ENCODE peak calls at places on chromosomes 11 and 22, in six cellular contexts. One of them, this sample, is unnamed.

GRCh38 chr22:20974336-20974955 is 7.4 kb downstream of the AIFM3 start:
- DNase-seq in tibial artery: no peak
- DNase-seq in mammary epithelial cell: no peak
- DNase-seq in NB4: no peak
- DNase-seq in fibroblast of the aortic adventitia: no peak
- DNase-seq in transverse colon: no peak
- DNase-seq in this sample: no peak

GRCh38 chr11:68038226-68038717 is 553 bp upstream of the TCIRG1 start:
- DNase-seq in transverse colon: no peak
- DNase-seq in tibial artery: peak
- DNase-seq in fibroblast of the aortic adventitia: no peak
- DNase-seq in mammary epithelial cell: no peak
- DNase-seq in NB4: no peak
- DNase-seq in this sample: peak

GRCh38 chr22:24418786-24419479 is 8.5 kb upstream of the ADORA2A start:
- DNase-seq in transverse colon: no peak
- DNase-seq in tibial artery: no peak
- DNase-seq in NB4: no peak
- DNase-seq in fibroblast of the aortic adventitia: no peak
- DNase-seq in mammary epithelial cell: no peak
- DNase-seq in this sample: peak

GRCh38 chr11:18705651-18706281 is 7.2 kb downstream of the TMEM86A start:
- DNase-seq in tibial artery: peak
- DNase-seq in fibroblast of the aortic adventitia: no peak
- DNase-seq in transverse colon: peak
- DNase-seq in mammary epithelial cell: no peak
- DNase-seq in NB4: no peak
- DNase-seq in this sample: no peak

GRCh38 chr22:39634530-39635399 is 64.2 kb downstream of the CACNA1I start:
- DNase-seq in NB4: peak
- DNase-seq in transverse colon: peak
- DNase-seq in mammary epithelial cell: peak
- DNase-seq in tibial artery: no peak
- DNase-seq in fibroblast of the aortic adventitia: peak
- DNase-seq in this sample: no peak

GRCh38 chr11:75286826-75287465 is 46.4 kb downstream of the TPBGL start:
- DNase-seq in fibroblast of the aortic adventitia: peak
- DNase-seq in transverse colon: no peak
- DNase-seq in tibial artery: no peak
- DNase-seq in mammary epithelial cell: no peak
- DNase-seq in NB4: no peak
- DNase-seq in this sample: no peak

GRCh38 chr11:35242412-35242811 is 103.4 kb downstream of the CD44 start:
- DNase-seq in NB4: no peak
- DNase-seq in mammary epithelial cell: no peak
- DNase-seq in fibroblast of the aortic adventitia: no peak
- DNase-seq in tibial artery: no peak
- DNase-seq in transverse colon: no peak
- DNase-seq in this sample: no peak

GRCh38 chr11:112885744-112886706 is 75.2 kb upstream of the NCAM1 start:
- DNase-seq in mammary epithelial cell: no peak
- DNase-seq in tibial artery: no peak
- DNase-seq in transverse colon: no peak
- DNase-seq in NB4: no peak
- DNase-seq in fibroblast of the aortic adventitia: no peak
- DNase-seq in this sample: no peak

GRCh38 chr22:49517211-49517610 is 310.5 kb downstream of the BRD1 start:
- DNase-seq in transverse colon: no peak
- DNase-seq in NB4: no peak
- DNase-seq in mammary epithelial cell: no peak
- DNase-seq in fibroblast of the aortic adventitia: no peak
- DNase-seq in tibial artery: no peak
- DNase-seq in this sample: no peak

GRCh38 chr11:73248526-73249185 is 23.5 kb upstream of the P2RY6 start:
- DNase-seq in fibroblast of the aortic adventitia: peak
- DNase-seq in transverse colon: no peak
- DNase-seq in tibial artery: peak
- DNase-seq in NB4: no peak
- DNase-seq in mammary epithelial cell: no peak
- DNase-seq in this sample: no peak

GRCh38 chr11:28481673-28482480 is 373.7 kb downstream of the METTL15 start:
- DNase-seq in NB4: no peak
- DNase-seq in mammary epithelial cell: no peak
- DNase-seq in tibial artery: no peak
- DNase-seq in transverse colon: no peak
- DNase-seq in fibroblast of the aortic adventitia: no peak
- DNase-seq in this sample: no peak

GRCh38 chr22:27780161-27780575 is 21.4 kb downstream of the MN1 start:
- DNase-seq in tibial artery: peak
- DNase-seq in NB4: no peak
- DNase-seq in transverse colon: no peak
- DNase-seq in fibroblast of the aortic adventitia: peak
- DNase-seq in mammary epithelial cell: no peak
- DNase-seq in this sample: no peak

GRCh38 chr11:87878373-87878779 is 296.9 kb downstream of the RAB38 start:
- DNase-seq in NB4: peak
- DNase-seq in transverse colon: no peak
- DNase-seq in mammary epithelial cell: peak
- DNase-seq in fibroblast of the aortic adventitia: peak
- DNase-seq in tibial artery: no peak
- DNase-seq in this sample: no peak

GRCh38 chr22:24433001-24433867 is 5.8 kb downstream of the ADORA2A start:
- DNase-seq in NB4: no peak
- DNase-seq in transverse colon: no peak
- DNase-seq in tibial artery: no peak
- DNase-seq in fibroblast of the aortic adventitia: no peak
- DNase-seq in mammary epithelial cell: no peak
- DNase-seq in this sample: no peak

GRCh38 chr11:13449522-13449921 is 13.5 kb downstream of the BTBD10 start:
- DNase-seq in fibroblast of the aortic adventitia: no peak
- DNase-seq in tibial artery: no peak
- DNase-seq in mammary epithelial cell: no peak
- DNase-seq in NB4: no peak
- DNase-seq in transverse colon: no peak
- DNase-seq in this sample: no peak

GRCh38 chr11:130528862-130529261 is 80.4 kb downstream of the ADAMTS15 start:
- DNase-seq in tibial artery: no peak
- DNase-seq in transverse colon: no peak
- DNase-seq in mammary epithelial cell: no peak
- DNase-seq in fibroblast of the aortic adventitia: no peak
- DNase-seq in NB4: no peak
- DNase-seq in this sample: no peak

GRCh38 chr11:117600261-117600783 is 196.7 kb downstream of the DSCAML1 start:
- DNase-seq in tibial artery: no peak
- DNase-seq in transverse colon: no peak
- DNase-seq in fibroblast of the aortic adventitia: no peak
- DNase-seq in mammary epithelial cell: no peak
- DNase-seq in NB4: no peak
- DNase-seq in this sample: peak

GRCh38 chr11:117597083-117597482 is 199.9 kb downstream of the DSCAML1 start:
- DNase-seq in mammary epithelial cell: peak
- DNase-seq in tibial artery: peak
- DNase-seq in transverse colon: peak
- DNase-seq in NB4: peak
- DNase-seq in fibroblast of the aortic adventitia: peak
- DNase-seq in this sample: peak

GRCh38 chr11:117593065-117593464 is 204.0 kb downstream of the DSCAML1 start:
- DNase-seq in transverse colon: no peak
- DNase-seq in mammary epithelial cell: no peak
- DNase-seq in tibial artery: no peak
- DNase-seq in NB4: no peak
- DNase-seq in fibroblast of the aortic adventitia: no peak
- DNase-seq in this sample: no peak

GRCh38 chr11:117591316-117592039 is 205.5 kb downstream of the DSCAML1 start:
- DNase-seq in NB4: no peak
- DNase-seq in transverse colon: no peak
- DNase-seq in tibial artery: peak
- DNase-seq in fibroblast of the aortic adventitia: no peak
- DNase-seq in mammary epithelial cell: no peak
- DNase-seq in this sample: peak

DNA sequence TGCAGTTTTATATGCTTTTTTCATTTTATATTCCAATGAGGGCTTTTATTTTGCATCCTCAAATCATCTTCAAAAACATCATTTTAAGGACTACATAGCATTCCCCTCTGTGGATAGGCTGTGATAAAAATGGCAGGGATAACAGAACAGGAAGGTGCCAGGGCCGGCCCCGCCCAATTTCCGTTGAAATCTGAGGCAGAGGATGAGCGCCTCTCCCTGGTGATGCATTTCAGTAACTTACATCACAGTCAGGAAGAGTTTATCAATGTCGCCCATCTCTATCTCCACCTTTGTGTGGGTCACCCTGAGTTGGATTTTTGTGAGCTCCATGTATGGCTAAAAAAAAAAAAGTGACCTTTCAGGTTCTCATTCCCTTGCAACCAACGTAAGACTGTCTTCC is 201.6 kb downstream of the DSCAML1 start:
- DNase-seq in fibroblast of the aortic adventitia: no peak
- DNase-seq in mammary epithelial cell: no peak
- DNase-seq in NB4: no peak
- DNase-seq in tibial artery: no peak
- DNase-seq in transverse colon: no peak
- DNase-seq in this sample: no peak
- TF ChIP-seq CTCF in fibroblast of the aortic adventitia: no peak
- TF ChIP-seq CTCF in mammary epithelial cell: no peak
- TF ChIP-seq CTCF in NB4: no peak
- TF ChIP-seq CTCF in tibial artery: no peak
- TF ChIP-seq CTCF in transverse colon: no peak
- TF ChIP-seq CTCF in this sample: no peak

GRCh38 chr22:29609139-29609538 is 5.7 kb downstream of the NF2 start:
- DNase-seq in fibroblast of the aortic adventitia: no peak
- DNase-seq in transverse colon: no peak
- DNase-seq in NB4: no peak
- DNase-seq in mammary epithelial cell: no peak
- DNase-seq in tibial artery: no peak
- DNase-seq in this sample: no peak
- TF ChIP-seq CTCF in fibroblast of the aortic adventitia: no peak
- TF ChIP-seq CTCF in transverse colon: no peak
- TF ChIP-seq CTCF in NB4: no peak
- TF ChIP-seq CTCF in mammary epithelial cell: peak
- TF ChIP-seq CTCF in tibial artery: no peak
- TF ChIP-seq CTCF in this sample: no peak

GRCh38 chr22:19868773-19869471 is 14.2 kb upstream of the GNB1L start:
- DNase-seq in NB4: no peak
- DNase-seq in transverse colon: peak
- DNase-seq in mammary epithelial cell: peak
- DNase-seq in fibroblast of the aortic adventitia: no peak
- DNase-seq in tibial artery: peak
- DNase-seq in this sample: no peak

GRCh38 chr22:19871845-19872778 is 17.4 kb upstream of the GNB1L start:
- DNase-seq in NB4: no peak
- DNase-seq in fibroblast of the aortic adventitia: no peak
- DNase-seq in tibial artery: peak
- DNase-seq in mammary epithelial cell: no peak
- DNase-seq in transverse colon: no peak
- DNase-seq in this sample: peak

GRCh38 chr22:19871023-19871844 is 16.6 kb upstream of the GNB1L start:
- DNase-seq in mammary epithelial cell: no peak
- DNase-seq in tibial artery: peak
- DNase-seq in transverse colon: no peak
- DNase-seq in NB4: no peak
- DNase-seq in fibroblast of the aortic adventitia: no peak
- DNase-seq in this sample: peak

GRCh38 chr22:19869497-19870152 is 15.0 kb upstream of the GNB1L start:
- DNase-seq in transverse colon: no peak
- DNase-seq in tibial artery: peak
- DNase-seq in fibroblast of the aortic adventitia: no peak
- DNase-seq in mammary epithelial cell: no peak
- DNase-seq in NB4: no peak
- DNase-seq in this sample: no peak

GRCh38 chr22:19870153-19871022 is 15.7 kb upstream of the GNB1L start:
- DNase-seq in tibial artery: peak
- DNase-seq in mammary epithelial cell: no peak
- DNase-seq in transverse colon: no peak
- DNase-seq in fibroblast of the aortic adventitia: no peak
- DNase-seq in NB4: no peak
- DNase-seq in this sample: no peak
- TF ChIP-seq CTCF in tibial artery: no peak
- TF ChIP-seq CTCF in mammary epithelial cell: no peak
- TF ChIP-seq CTCF in transverse colon: no peak
- TF ChIP-seq CTCF in fibroblast of the aortic adventitia: no peak
- TF ChIP-seq CTCF in NB4: no peak
- TF ChIP-seq CTCF in this sample: no peak

DNA sequence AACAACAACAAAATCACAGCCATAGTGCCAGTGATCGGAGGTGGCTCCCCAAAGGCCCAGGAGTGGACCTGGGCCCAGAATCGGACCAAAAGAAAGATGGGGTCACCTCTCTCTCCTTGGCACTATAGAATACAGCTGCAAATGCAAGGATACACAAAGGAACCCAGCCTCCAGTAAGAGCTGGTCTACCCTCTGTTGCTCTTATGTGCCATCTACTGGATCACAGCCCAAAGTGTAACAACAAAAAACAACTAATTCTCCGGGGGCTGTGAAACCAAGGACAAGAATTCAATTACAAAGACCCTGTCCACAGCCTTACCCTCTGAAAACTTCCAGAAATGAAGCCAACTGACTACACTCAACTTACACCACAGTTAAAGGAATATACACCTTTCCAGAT is 21.6 kb downstream of the OR8G5 start:
- DNase-seq in mammary epithelial cell: no peak
- DNase-seq in transverse colon: no peak
- DNase-seq in NB4: peak
- DNase-seq in tibial artery: no peak
- DNase-seq in fibroblast of the aortic adventitia: no peak
- DNase-seq in this sample: no peak
- TF ChIP-seq CTCF in mammary epithelial cell: peak
- TF ChIP-seq CTCF in transverse colon: peak
- TF ChIP-seq CTCF in NB4: peak
- TF ChIP-seq CTCF in tibial artery: no peak
- TF ChIP-seq CTCF in fibroblast of the aortic adventitia: no peak
- TF ChIP-seq CTCF in this sample: no peak